ENCODE peak calls at places on chromosomes 7 and 10, in seven cellular contexts. J is GM20000; R is T-helper 2 cell; F is neural crest cell; O is stimulated activated CD8-positive, alpha-beta memory T cell treated with anti-CD3 and anti-CD28 coated beads, Interleukin-15, amount 100 ng/mL, for 24 hours; A is activated T-cell treated with anti-CD3 and anti-CD28 coated beads, Interleukin-2, amount 50 U/mL, for 48 hours; W is C1 segment of cervical spinal cord. G is an unnamed sample.

GRCh38 chr7:142883571-142884284 is 1.8 kb downstream of the TRPV6 start:
- DNase-seq in O (no peak), R (no peak), F (no peak), A (no peak), W (no peak), J (no peak), G (no peak)

GRCh38 chr7:90708841-90709317 is 112.8 kb downstream of the CDK14 start:
- DNase-seq in J (peak), W (no peak), O (no peak), A (no peak), R (no peak), F (peak), G (peak)

GRCh38 chr10:32906595-32906994 is 51.4 kb downstream of the ITGB1 start:
- DNase-seq in W (no peak), R (no peak), J (no peak), A (no peak), O (no peak), F (no peak), G (no peak)

GRCh38 chr7:42549866-42550485 is 313.0 kb upstream of the GLI3 start:
- DNase-seq in R (no peak), F (no peak), A (no peak), O (no peak), W (no peak), J (no peak), G (no peak)

GRCh38 chr7:30702200-30702599 is 19.9 kb upstream of the CRHR2 start:
- DNase-seq in O (no peak), R (peak), W (no peak), J (no peak), A (no peak), F (no peak), G (no peak)

GRCh38 chr7:129438839-129439640 is 4.8 kb downstream of the STRIP2 start:
- DNase-seq in O (no peak), A (peak), F (no peak), J (no peak), R (no peak), W (no peak), G (no peak)

GRCh38 chr7:56605146-56605545 is 488.9 kb upstream of the NUPR2 start:
- DNase-seq in J (no peak), A (no peak), R (no peak), O (no peak), W (no peak), F (no peak), G (no peak)

GRCh38 chr7:2540133-2540532 is 15.2 kb downstream of the BRAT1 start:
- DNase-seq in A (no peak), O (no peak), W (no peak), J (no peak), R (no peak), F (no peak), G (no peak)

GRCh38 chr10:129951251-129951808 is 12.7 kb downstream of the EBF3 start:
- DNase-seq in O (no peak), A (no peak), R (no peak), J (no peak), W (no peak), F (no peak), G (no peak)

GRCh38 chr7:13920053-13920697 is 69.3 kb downstream of the ETV1 start:
- DNase-seq in J (no peak), R (no peak), O (no peak), A (no peak), W (no peak), F (peak), G (peak)

GRCh38 chr7:115585015-115585655 is 445.4 kb downstream of the TFEC start:
- DNase-seq in A (no peak), W (no peak), R (no peak), O (no peak), F (no peak), J (no peak), G (no peak)

GRCh38 chr10:44581996-44582395 is 197.1 kb upstream of the CXCL12 start:
- DNase-seq in F (no peak), R (no peak), W (no peak), J (no peak), O (no peak), A (no peak), G (no peak)

GRCh38 chr7:4803397-4804241 is 28.2 kb downstream of the AP5Z1 start:
- DNase-seq in J (no peak), W (no peak), R (no peak), A (no peak), O (no peak), F (no peak), G (no peak)

GRCh38 chr10:106655606-106656005 is 508.9 kb downstream of the SORCS1 start:
- DNase-seq in A (no peak), O (no peak), W (no peak), F (no peak), R (no peak), J (no peak), G (no peak)

GRCh38 chr10:68135922-68136718 is 26.8 kb downstream of the MYPN start:
- DNase-seq in F (no peak), R (no peak), A (no peak), O (no peak), J (no peak), W (no peak), G (peak)

GRCh38 chr10:105742184-105742583 is 1101.1 kb downstream of the SORCS3 start:
- DNase-seq in W (no peak), J (no peak), O (no peak), A (no peak), F (no peak), R (no peak), G (no peak)

GRCh38 chr10:92822964-92823363 is 25.4 kb upstream of the EXOC6 start:
- DNase-seq in J (no peak), F (no peak), W (no peak), O (no peak), A (no peak), R (no peak), G (no peak)

GRCh38 chr10:126518186-126519080 is 130.2 kb upstream of the ADAM12 start:
- DNase-seq in A (no peak), F (no peak), J (no peak), W (no peak), R (no peak), O (no peak), G (no peak)

GRCh38 chr7:33979807-33980355 is 74.5 kb downstream of the BMPER start:
- DNase-seq in A (no peak), F (no peak), J (no peak), R (no peak), O (no peak), W (no peak), G (no peak)

GRCh38 chr10:77355844-77356243 is 281.8 kb downstream of the KCNMA1 start:
- DNase-seq in A (no peak), O (no peak), R (no peak), J (no peak), F (no peak), W (no peak), G (no peak)

GRCh38 chr7:129635300-129636029 is 23.9 kb downstream of the NRF1 start:
- DNase-seq in W (peak), A (peak), O (no peak), J (peak), F (peak), R (peak), G (peak)

GRCh38 chr7:157703534-157704195 is 366.9 kb downstream of the DNAJB6 start:
- DNase-seq in J (no peak), F (no peak), A (no peak), O (no peak), W (no peak), R (no peak), G (no peak)

GRCh38 chr10:25175527-25176420 is 973 bp downstream of the GPR158 start:
- DNase-seq in W (peak), R (no peak), A (no peak), O (no peak), F (peak), J (no peak), G (no peak)

GRCh38 chr7:159027803-159028455 is 116.7 kb downstream of the VIPR2 start:
- DNase-seq in J (no peak), R (no peak), A (peak), F (no peak), O (no peak), W (no peak), G (peak)